ENCODE peak calls at places on chromosomes 16 and 17, in eight cellular contexts. Y is amygdala; Z is NCI-H748 treated with DMSO at 0.1 percent for 48 hours; M is GM20000; Q is colonic mucosa; U is T-helper 2 cell treated with Interferon-gamma antibody and Interleukin-4, amounts not matched to agents 5 μg/mL and 100 μg/mL, for 36 hours; L is stimulated activated CD8-positive, alpha-beta memory T cell treated with anti-CD3 and anti-CD28 coated beads, Interleukin-12 subunit alpha, Interleukin-12 subunit beta, amount 100 ng/mL, for 1 hour; T is stimulated activated CD4-positive, alpha-beta T cell treated with anti-CD3 and anti-CD28 coated beads, TNF-alpha, amount 100 ng/mL, for 48 hours. R is an unnamed sample.

GRCh38 chr17:43125967-43126910 is 1.1 kb upstream of the BRCA1 start:
- DNase-seq in Y (no peak), Z (peak), M (no peak), Q (peak), U (no peak), L (no peak), T (no peak), R (no peak)

GRCh38 chr17:60439501-60439900 is 17.2 kb downstream of the CHCT1 start:
- DNase-seq in Y (no peak), Z (no peak), M (peak), Q (no peak), U (no peak), L (no peak), T (no peak), R (no peak)

GRCh38 chr17:69141802-69142472 is at the start of gene ABCA6:
- DNase-seq in Y (no peak), Z (no peak), M (no peak), Q (no peak), U (no peak), L (no peak), T (no peak), R (no peak)

GRCh38 chr17:41339571-41340169 is 11.0 kb downstream of the KRT33A start:
- DNase-seq in Y (no peak), Z (no peak), M (no peak), Q (no peak), U (no peak), L (no peak), T (no peak), R (no peak)

GRCh38 chr17:49899588-49899987 is 51.7 kb upstream of the TAC4 start:
- DNase-seq in Y (no peak), Z (no peak), M (no peak), Q (no peak), U (no peak), L (no peak), T (no peak), R (no peak)

GRCh38 chr16:22188267-22188594 is 17.8 kb upstream of the EEF2K start:
- DNase-seq in Y (no peak), Z (no peak), M (no peak), Q (no peak), U (no peak), L (no peak), T (no peak), R (no peak)

GRCh38 chr16:19785512-19786130 is 67.5 kb downstream of the IQCK start:
- DNase-seq in Y (peak), Z (no peak), M (no peak), Q (peak), U (no peak), L (no peak), T (no peak), R (no peak)

GRCh38 chr17:76145231-76146052 is 4.4 kb upstream of the FOXJ1 start:
- DNase-seq in Y (no peak), Z (no peak), M (peak), Q (no peak), U (no peak), L (peak), T (no peak), R (no peak)

GRCh38 chr16:89721644-89722391 is 481 bp downstream of the ZNF276 start:
- DNase-seq in Y (no peak), Z (no peak), M (peak), Q (peak), U (peak), L (peak), T (peak), R (peak)

GRCh38 chr17:45218895-45219661 is 2.6 kb upstream of the FMNL1 start:
- DNase-seq in Y (peak), Z (peak), M (peak), Q (peak), U (peak), L (peak), T (peak), R (peak)

GRCh38 chr16:27127293-27127692 is 60.6 kb downstream of the C16orf82 start:
- DNase-seq in Y (no peak), Z (no peak), M (no peak), Q (no peak), U (no peak), L (no peak), T (no peak), R (no peak)

GRCh38 chr17:46832306-46832895 is 13.9 kb upstream of the WNT3 start:
- DNase-seq in Y (peak), Z (no peak), M (no peak), Q (no peak), U (no peak), L (no peak), T (no peak), R (no peak)

GRCh38 chr16:52117171-52117570 is 429.8 kb downstream of the TOX3 start:
- DNase-seq in Y (no peak), Z (no peak), M (no peak), Q (no peak), U (no peak), L (no peak), T (no peak), R (no peak)

GRCh38 chr17:57563968-57564367 is 181.1 kb downstream of the CCDC182 start:
- DNase-seq in Y (no peak), Z (no peak), M (no peak), Q (no peak), U (no peak), L (no peak), T (no peak), R (no peak)

GRCh38 chr17:31357831-31358400 is 33.6 kb upstream of the RAB11FIP4 start:
- DNase-seq in Y (no peak), Z (no peak), M (no peak), Q (no peak), U (no peak), L (no peak), T (no peak), R (no peak)

GRCh38 chr17:83019376-83019775 is 60.0 kb upstream of the METRNL start:
- DNase-seq in Y (no peak), Z (no peak), M (no peak), Q (no peak), U (no peak), L (no peak), T (no peak), R (no peak)

GRCh38 chr16:78213751-78214150 is 114.3 kb downstream of the WWOX start:
- DNase-seq in Y (no peak), Z (no peak), M (no peak), Q (no peak), U (no peak), L (no peak), T (no peak), R (no peak)

GRCh38 chr16:554640-555413 is 5.4 kb upstream of the PRR35 start:
- DNase-seq in Y (no peak), Z (no peak), M (no peak), Q (no peak), U (no peak), L (no peak), T (no peak), R (no peak)